ENCODE peak calls at places on chromosome 6, in six cellular contexts. Z, N, T, E, D and S are unnamed samples.

GRCh38 chr6:169045486-169045885 is 208.2 kb downstream of the THBS2 start:
- DNase-seq in Z (no peak), N (no peak), T (no peak), E (no peak), D (no peak), S (peak; percentile 53)

GRCh38 chr6:47464052-47464451 is 13.5 kb upstream of the CD2AP start:
- DNase-seq in Z (no peak), N (no peak), T (no peak), E (no peak), D (no peak), S (no peak)

GRCh38 chr6:13830803-13831202 is 16.4 kb upstream of the MCUR1 start:
- DNase-seq in Z (no peak), N (no peak), T (no peak), E (no peak), D (no peak), S (no peak)

GRCh38 chr6:85569323-85569722 is 24.3 kb downstream of the SNX14 start:
- DNase-seq in Z (no peak), N (no peak), T (no peak), E (no peak), D (peak; percentile 75), S (no peak)

GRCh38 chr6:13710552-13711383 is 867 bp downstream of the RANBP9 start:
- DNase-seq in Z (no peak), N (peak; percentile 27), T (peak; percentile 54), E (peak; percentile 78), D (no peak), S (peak; percentile 52)

GRCh38 chr6:159461266-159461665 is 231.8 kb downstream of the SOD2 start:
- DNase-seq in Z (no peak), N (no peak), T (no peak), E (no peak), D (no peak), S (no peak)

GRCh38 chr6:33984466-33985332 is 161.2 kb downstream of the GRM4 start:
- DNase-seq in Z (no peak), N (no peak), T (peak; percentile 27), E (peak; percentile 35), D (no peak), S (no peak)

GRCh38 chr6:1190361-1190760 is 121.5 kb upstream of the FOXQ1 start:
- DNase-seq in Z (no peak), N (no peak), T (no peak), E (no peak), D (peak; percentile 88), S (no peak)

GRCh38 chr6:88916615-88917198 is 46.7 kb downstream of the RNGTT start:
- DNase-seq in Z (no peak), N (no peak), T (no peak), E (no peak), D (no peak), S (peak; percentile 74)

GRCh38 chr6:160767019-160767646 is 65.1 kb downstream of the PLG start:
- DNase-seq in Z (no peak), N (peak; percentile 29), T (peak; percentile 82), E (peak; percentile 81), D (peak; percentile 65), S (peak; percentile 65)

GRCh38 chr6:37809144-37809543 is 10.4 kb upstream of the ZFAND3 start:
- DNase-seq in Z (no peak), N (peak; percentile 38), T (no peak), E (peak; percentile 66), D (peak; percentile 87), S (no peak)

GRCh38 chr6:116887168-116887567 is 10.1 kb downstream of the RFX6 start:
- DNase-seq in Z (no peak), N (no peak), T (no peak), E (no peak), D (no peak), S (no peak)

GRCh38 chr6:168774381-168774780 is 333.4 kb downstream of the SMOC2 start:
- DNase-seq in Z (no peak), N (no peak), T (no peak), E (no peak), D (no peak), S (no peak)

GRCh38 chr6:100269189-100269588 is 195.5 kb downstream of the SIM1 start:
- DNase-seq in Z (no peak), N (no peak), T (no peak), E (no peak), D (peak; percentile 66), S (no peak)

GRCh38 chr6:16334671-16335070 is 96.3 kb downstream of the GMPR start:
- DNase-seq in Z (no peak), N (peak; percentile 67), T (no peak), E (no peak), D (peak; percentile 94), S (no peak)
- H3K27ac ChIP-seq in Z (no peak overlapping the region), N (no peak overlapping the region), T (no peak overlapping the region), E (no peak overlapping the region), D (peak overlapping the region; percentile 72), S (no peak overlapping the region)

GRCh38 chr6:133991096-133991593 is 38.1 kb downstream of the TBPL1 start:
- DNase-seq in Z (no peak), N (no peak), T (no peak), E (no peak), D (peak; percentile 81), S (no peak)

GRCh38 chr6:133986942-133987341 is 33.9 kb downstream of the TBPL1 start:
- DNase-seq in Z (no peak), N (no peak), T (no peak), E (no peak), D (no peak), S (no peak)

GRCh38 chr6:133989525-133989924 is 36.5 kb downstream of the TBPL1 start:
- DNase-seq in Z (no peak), N (no peak), T (no peak), E (no peak), D (no peak), S (no peak)

GRCh38 chr6:133992992-133993682 is 40.1 kb downstream of the TBPL1 start:
- DNase-seq in Z (no peak), N (no peak), T (no peak), E (no peak), D (no peak), S (no peak)

DNA sequence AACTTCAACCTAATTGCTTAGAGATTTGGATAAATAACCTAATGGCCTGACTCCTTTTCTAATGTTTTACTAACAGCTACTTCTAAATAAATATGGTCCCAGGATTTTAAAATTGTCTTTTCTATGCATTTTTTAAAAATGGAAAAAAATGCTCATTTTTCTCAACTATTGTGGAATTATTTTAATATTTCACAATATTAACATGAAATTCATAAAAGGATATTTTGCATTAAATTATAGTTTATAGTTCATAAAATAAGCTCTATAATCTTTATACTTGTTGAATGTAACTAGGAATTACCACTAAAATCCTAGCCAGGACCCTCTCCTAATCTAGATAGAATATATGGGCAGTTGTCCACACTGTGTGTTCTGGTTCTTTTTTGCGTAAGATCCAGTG is 37.3 kb downstream of the TBPL1 start:
- DNase-seq in Z (no peak), N (no peak), T (no peak), E (no peak), D (no peak), S (no peak)
- H3K27ac ChIP-seq in Z (no peak overlapping the region), N (no peak overlapping the region), T (no peak overlapping the region), E (no peak overlapping the region), D (no peak overlapping the region), S (no peak overlapping the region)

GRCh38 chr6:163530406-163530805 is 115.9 kb downstream of the QKI start:
- DNase-seq in Z (no peak), N (no peak), T (no peak), E (no peak), D (no peak), S (no peak)

GRCh38 chr6:163529605-163530004 is 115.1 kb downstream of the QKI start:
- DNase-seq in Z (no peak), N (no peak), T (no peak), E (no peak), D (peak; percentile 81), S (no peak)

GRCh38 chr6:163525926-163526325 is 111.4 kb downstream of the QKI start:
- DNase-seq in Z (no peak), N (no peak), T (no peak), E (no peak), D (no peak), S (no peak)

GRCh38 chr6:163522033-163522432 is 107.5 kb downstream of the QKI start:
- DNase-seq in Z (no peak), N (no peak), T (no peak), E (no peak), D (no peak), S (no peak)

GRCh38 chr6:163526356-163526755 is 111.8 kb downstream of the QKI start:
- DNase-seq in Z (no peak), N (no peak), T (no peak), E (no peak), D (no peak), S (no peak)
- H3K27ac ChIP-seq in Z (no peak overlapping the region), N (no peak overlapping the region), T (no peak overlapping the region), E (no peak overlapping the region), D (no peak overlapping the region), S (no peak overlapping the region)

GRCh38 chr6:149302723-149303122 is 14.8 kb upstream of the TAB2 start:
- DNase-seq in Z (no peak), N (no peak), T (no peak), E (no peak), D (no peak), S (no peak)

GRCh38 chr6:149311293-149311692 is 6.2 kb upstream of the TAB2 start:
- DNase-seq in Z (no peak), N (no peak), T (no peak), E (no peak), D (no peak), S (no peak)

GRCh38 chr6:149303468-149303867 is 14.0 kb upstream of the TAB2 start:
- DNase-seq in Z (no peak), N (no peak), T (no peak), E (no peak), D (no peak), S (no peak)

GRCh38 chr6:149305372-149305771 is 12.1 kb upstream of the TAB2 start:
- DNase-seq in Z (no peak), N (no peak), T (no peak), E (no peak), D (no peak), S (no peak)

DNA sequence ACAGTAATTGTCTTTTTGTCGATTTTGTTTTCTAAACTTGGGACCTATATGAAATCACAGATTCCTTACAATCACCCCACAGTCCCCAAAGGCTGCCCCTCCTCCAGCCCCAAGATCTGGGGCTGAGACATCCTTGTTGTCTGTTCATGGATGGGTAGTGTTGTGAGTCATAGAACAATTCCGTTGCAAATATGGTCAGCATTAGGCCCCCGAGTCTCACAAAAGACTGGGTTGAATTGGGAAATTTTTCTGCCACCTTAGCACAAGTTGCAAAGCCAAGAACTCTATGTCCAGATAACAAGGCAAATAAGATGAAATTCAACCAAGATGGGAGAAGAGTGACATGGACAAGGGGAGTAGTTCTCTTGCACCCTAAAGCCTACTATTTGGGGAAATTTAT is 10.5 kb upstream of the TAB2 start:
- DNase-seq in Z (no peak), N (no peak), T (no peak), E (no peak), D (no peak), S (no peak)
- H3K27ac ChIP-seq in Z (no peak overlapping the region), N (no peak overlapping the region), T (no peak overlapping the region), E (no peak overlapping the region), D (no peak overlapping the region), S (no peak overlapping the region)

GRCh38 chr6:45044510-45045252 is 283.4 kb upstream of the RUNX2 start:
- DNase-seq in Z (no peak), N (no peak), T (no peak), E (no peak), D (no peak), S (no peak)
- H3K27ac ChIP-seq in Z (no peak overlapping the region), N (no peak overlapping the region), T (no peak overlapping the region), E (no peak overlapping the region), D (no peak overlapping the region), S (no peak overlapping the region)

GRCh38 chr6:5278047-5278446 is 16.7 kb downstream of the FARS2 start:
- DNase-seq in Z (no peak), N (no peak), T (no peak), E (no peak), D (no peak), S (no peak)
- H3K27ac ChIP-seq in Z (no peak overlapping the region), N (no peak overlapping the region), T (no peak overlapping the region), E (no peak overlapping the region), D (no peak overlapping the region), S (no peak overlapping the region)